ENCODE peak calls at places on chromosomes 2 and 18, in seven cellular contexts. O is cardiac fibroblast, H is neural progenitor cell, P is cardiac muscle cell, G is left ventricle myocardium inferior, Z is breast epithelium, T is GM12864. V is an unnamed sample.

GRCh38 chr18:59432796-59433195 is 73.7 kb upstream of the LMAN1 start:
- DNase-seq in G (no peak), H (no peak), O (no peak), P (no peak), Z (no peak), T (no peak), V (no peak)

GRCh38 chr2:155727097-155727906 is 605.2 kb downstream of the NR4A2 start:
- DNase-seq in G (no peak), O (no peak), H (no peak), P (no peak), T (no peak), Z (no peak), V (no peak)

GRCh38 chr2:53257287-53257686 is 510.3 kb upstream of the CHAC2 start:
- DNase-seq in H (no peak), O (no peak), Z (no peak), G (no peak), T (no peak), P (no peak), V (no peak)

GRCh38 chr2:191478754-191479679 is 198.9 kb upstream of the NABP1 start:
- DNase-seq in O (peak; percentile 62), Z (peak; percentile 47), G (peak; percentile 51), H (peak; percentile 57), T (no peak), P (peak; percentile 87), V (no peak)

GRCh38 chr2:73822991-73823390 is 5.8 kb upstream of the STAMBP start:
- DNase-seq in H (no peak), T (no peak), Z (no peak), P (no peak), O (no peak), G (no peak), V (no peak)

GRCh38 chr2:111946294-111947114 is 48.1 kb downstream of the MERTK start:
- DNase-seq in P (peak; percentile 93), T (no peak), O (peak; percentile 92), G (no peak), H (no peak), Z (peak; percentile 76), V (no peak)

GRCh38 chr2:23564618-23564967 is 179.6 kb downstream of the KLHL29 start:
- DNase-seq in H (no peak), P (no peak), Z (no peak), T (no peak), O (no peak), G (no peak), V (no peak)

GRCh38 chr2:172307800-172308199 is 119.6 kb upstream of the ITGA6 start:
- DNase-seq in T (no peak), Z (no peak), G (peak; percentile 36), P (peak; percentile 74), H (no peak), O (no peak), V (no peak)

GRCh38 chr2:233926806-233927205 is 9.6 kb downstream of the TRPM8 start:
- DNase-seq in T (no peak), O (no peak), H (no peak), G (no peak), P (no peak), Z (peak; percentile 88), V (no peak)

GRCh38 chr2:112168422-112169124 is 30.4 kb downstream of the FBLN7 start:
- DNase-seq in G (no peak), O (no peak), T (no peak), H (no peak), Z (no peak), P (no peak), V (no peak)

GRCh38 chr2:241112592-241112991 is 10.5 kb upstream of the MTERF4 start:
- DNase-seq in G (no peak), H (no peak), T (no peak), P (no peak), O (no peak), Z (no peak), V (peak; percentile 55)

GRCh38 chr2:111673526-111673925 is 210.5 kb downstream of the ANAPC1 start:
- DNase-seq in Z (no peak), G (no peak), P (no peak), O (no peak), H (no peak), T (no peak), V (no peak)

GRCh38 chr2:20015482-20016083 is 3.1 kb upstream of the MATN3 start:
- DNase-seq in O (peak; percentile 78), Z (no peak), P (peak; percentile 78), H (peak; percentile 46), G (no peak), T (no peak), V (peak; percentile 74)

GRCh38 chr18:69838620-69839411 is 108.9 kb downstream of the CD226 start:
- DNase-seq in T (peak; percentile 19), O (peak; percentile 3), H (peak; percentile 12), Z (no peak), G (no peak), P (no peak), V (no peak)

GRCh38 chr2:9099341-9099751 is 95.9 kb upstream of the MBOAT2 start:
- DNase-seq in P (no peak), T (peak; percentile 42), G (no peak), Z (no peak), H (no peak), O (peak; percentile 62), V (peak; percentile 75)

GRCh38 chr2:72149556-72150156 is 2.0 kb upstream of the CYP26B1 start:
- DNase-seq in H (no peak), T (no peak), G (peak; percentile 18), P (no peak), Z (peak; percentile 19), O (peak; percentile 14), V (no peak)

GRCh38 chr2:161237397-161238263 is 70.6 kb upstream of the PSMD14 start:
- DNase-seq in Z (no peak), G (peak; percentile 64), T (no peak), O (peak; percentile 51), H (peak; percentile 82), P (peak; percentile 58), V (peak; percentile 52)

GRCh38 chr18:34352385-34353163 is 127.9 kb upstream of the NOL4 start:
- DNase-seq in G (no peak), P (no peak), Z (no peak), H (peak; percentile 10), O (peak; percentile 18), T (no peak), V (no peak)

GRCh38 chr18:9810216-9810804 is 75.5 kb upstream of the TXNDC2 start:
- DNase-seq in H (no peak), G (no peak), P (no peak), Z (no peak), T (no peak), O (no peak), V (no peak)

GRCh38 chr18:61322265-61322873 is 10.9 kb upstream of the CDH20 start:
- DNase-seq in Z (no peak), G (peak; percentile 40), H (peak; percentile 83), O (peak; percentile 72), P (peak; percentile 72), T (no peak), V (peak; percentile 74)
- TF ChIP-seq CTCF in Z (peak; percentile 37), G (peak; percentile 78), H (peak; percentile 94), O (peak; percentile 97), P (peak; percentile 97), T (peak; percentile 88), V (peak; percentile 89)

GRCh38 chr2:208147759-208148158 is 1.8 kb upstream of the CRYGB start:
- DNase-seq in H (no peak), O (no peak), P (no peak), G (no peak), Z (no peak), T (no peak), V (no peak)

GRCh38 chr2:208150094-208150493 is 4.1 kb upstream of the CRYGB start:
- DNase-seq in P (no peak), G (no peak), H (no peak), T (no peak), Z (no peak), O (no peak), V (no peak)

GRCh38 chr2:208147008-208147407 is 1.1 kb upstream of the CRYGB start:
- DNase-seq in T (no peak), G (no peak), Z (no peak), P (no peak), O (no peak), H (no peak), V (no peak)

GRCh38 chr2:208150956-208151355 is 5.0 kb upstream of the CRYGB start:
- DNase-seq in G (no peak), H (no peak), O (no peak), Z (no peak), P (no peak), T (no peak), V (no peak)

GRCh38 chr2:208148803-208149202 is 2.8 kb upstream of the CRYGB start:
- DNase-seq in O (no peak), H (no peak), P (no peak), T (no peak), Z (no peak), G (no peak), V (no peak)
- TF ChIP-seq CTCF in O (peak; percentile 13), H (peak; percentile 46), P (peak; percentile 8), T (no peak), Z (no peak), G (no peak), V (no peak)

GRCh38 chr2:145484443-145485086 is 964.6 kb upstream of the ZEB2 start:
- DNase-seq in G (no peak), O (peak; percentile 89), H (no peak), P (peak; percentile 68), Z (no peak), T (no peak), V (peak; percentile 4)
- TF ChIP-seq CTCF in G (peak; percentile 36), O (peak; percentile 23), H (peak; percentile 28), P (peak; percentile 35), Z (no peak), T (no peak), V (no peak)

GRCh38 chr2:88691339-88692183 is at the start of gene RPIA:
- DNase-seq in T (peak; percentile 98), G (peak; percentile 99), P (peak; percentile 99), O (peak; percentile 99), Z (peak; percentile 95), H (peak; percentile 98), V (peak; percentile 97)

GRCh38 chr2:88692187-88692586 is 714 bp downstream of the RPIA start:
- DNase-seq in Z (no peak), O (peak; percentile 18), H (no peak), P (peak; percentile 21), T (no peak), G (no peak), V (peak; percentile 39)

GRCh38 chr2:88687384-88687783 is 4.1 kb upstream of the RPIA start:
- DNase-seq in P (no peak), T (no peak), Z (no peak), H (no peak), O (no peak), G (no peak), V (no peak)

GRCh38 chr2:88694015-88694414 is 2.5 kb downstream of the RPIA start:
- DNase-seq in T (no peak), O (no peak), P (no peak), G (no peak), Z (no peak), H (no peak), V (no peak)

DNA sequence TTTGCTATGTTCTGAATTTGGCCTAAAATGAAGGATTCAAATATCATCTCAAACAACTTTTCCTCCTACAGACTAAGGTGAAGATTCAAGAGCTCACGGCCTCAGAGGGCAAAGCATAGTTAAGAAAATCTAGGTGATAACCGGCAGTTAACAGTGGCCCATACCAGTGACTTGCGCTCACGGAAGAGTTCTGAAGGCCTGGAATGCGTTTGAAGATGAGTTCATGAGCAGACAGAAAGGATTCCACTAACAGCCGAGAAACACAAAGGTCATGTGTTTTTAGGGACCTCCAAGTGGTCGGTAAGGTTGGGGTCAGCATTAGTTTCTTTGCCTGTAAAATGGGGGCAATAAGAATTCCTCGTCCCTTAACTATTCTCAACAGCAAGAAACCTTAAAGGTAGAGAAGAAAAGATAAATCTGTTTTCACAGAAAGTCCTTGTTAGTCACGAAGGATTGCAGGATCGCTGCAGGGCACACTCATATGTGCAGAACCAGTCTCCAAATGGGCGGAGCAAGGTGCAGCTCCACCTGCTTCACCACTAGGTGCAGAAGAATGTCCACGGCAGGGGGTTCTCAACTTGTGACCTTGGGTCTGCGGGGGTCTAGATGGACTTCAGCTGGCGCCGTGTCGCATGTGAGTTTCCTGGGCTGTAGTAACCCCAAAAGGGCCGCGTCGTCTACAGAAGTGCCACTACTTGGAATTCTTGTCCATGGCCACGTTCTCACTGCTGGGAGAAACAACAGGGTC is 708 bp upstream of the RPIA start:
- DNase-seq in Z (peak; percentile 43), H (no peak), T (peak; percentile 27), O (no peak), G (peak; percentile 25), P (no peak), V (peak; percentile 38)
- TF ChIP-seq CTCF in Z (peak; percentile 53), H (peak; percentile 19), T (peak; percentile 54), O (peak; percentile 26), G (no peak), P (peak; percentile 9), V (no peak)